ENCODE peak calls at places on chromosome 3, in eight cellular contexts. D is NCI-H1105; O is activated CD4-positive, alpha-beta memory T cell treated with anti-CD3 and anti-CD28 coated beads for 36 hours; X is stimulated activated CD8-positive, alpha-beta memory T cell treated with anti-CD3 and anti-CD28 coated beads, Interleukin-12 subunit alpha, Interleukin-12 subunit beta, amount 100 ng/mL, for 1 hour; Q is progenitor cell of endocrine pancreas; A is LoVo; K is M059J; R is germinal center. J is an unnamed sample.

GRCh38 chr3:30625541-30626438 is 19.4 kb downstream of the TGFBR2 start:
- DNase-seq in K (peak; percentile 95), A (peak; percentile 86), R (no peak), X (no peak), O (no peak), Q (no peak), D (no peak), J (peak; percentile 73)

GRCh38 chr3:38453075-38453913 is at the start of gene ACVR2B:
- DNase-seq in K (peak; percentile 62), D (peak; percentile 72), X (peak; percentile 46), A (peak; percentile 81), O (peak; percentile 82), R (peak; percentile 81), Q (peak; percentile 82), J (peak; percentile 78)

GRCh38 chr3:64627471-64628321 is 60.1 kb downstream of the ADAMTS9 start:
- DNase-seq in Q (no peak), D (no peak), O (no peak), X (no peak), R (no peak), K (no peak), A (peak; percentile 31), J (no peak)

GRCh38 chr3:144930431-144930830 is 958.8 kb downstream of the DIPK2A start:
- DNase-seq in A (no peak), K (no peak), R (no peak), Q (no peak), X (no peak), O (no peak), D (no peak), J (no peak)

GRCh38 chr3:1696654-1697275 is 401.9 kb upstream of the CNTN4 start:
- DNase-seq in K (no peak), A (no peak), O (no peak), R (no peak), Q (no peak), D (no peak), X (no peak), J (no peak)

GRCh38 chr3:100869787-100870186 is 123.4 kb downstream of the ABI3BP start:
- DNase-seq in X (no peak), R (no peak), Q (no peak), A (no peak), O (no peak), D (no peak), K (no peak), J (peak; percentile 83)

GRCh38 chr3:190321789-190322603 is at the start of gene CLDN1:
- DNase-seq in K (peak; percentile 76), D (peak; percentile 86), X (peak; percentile 49), A (peak; percentile 84), O (peak; percentile 73), R (peak; percentile 75), Q (peak; percentile 86), J (peak; percentile 74)

GRCh38 chr3:128931046-128931445 is 51.6 kb downstream of the ACAD9 start:
- DNase-seq in X (no peak), A (no peak), D (no peak), K (no peak), R (no peak), Q (no peak), O (no peak), J (no peak)

GRCh38 chr3:143822374-143822773 is 25.9 kb downstream of the SLC9A9 start:
- DNase-seq in R (no peak), X (no peak), A (no peak), K (no peak), O (no peak), D (no peak), Q (no peak), J (no peak)

GRCh38 chr3:46162975-46163550 is 45.0 kb downstream of the CCR1 start:
- DNase-seq in X (no peak), K (peak; percentile 89), D (no peak), R (no peak), A (peak; percentile 22), O (no peak), Q (no peak), J (no peak)

GRCh38 chr3:128301186-128302023 is 148.1 kb downstream of the EEFSEC start:
- DNase-seq in R (no peak), Q (no peak), X (no peak), O (no peak), K (no peak), D (no peak), A (no peak), J (no peak)

GRCh38 chr3:153809097-153809496 is 312.1 kb upstream of the ARHGEF26 start:
- DNase-seq in D (no peak), A (no peak), O (no peak), K (no peak), R (no peak), X (no peak), Q (no peak), J (no peak)

GRCh38 chr3:112334709-112335108 is 1.8 kb downstream of the CD200 start:
- DNase-seq in D (no peak), O (no peak), R (no peak), K (no peak), Q (no peak), A (no peak), X (no peak), J (peak; percentile 62)

GRCh38 chr3:63791974-63792373 is 27.1 kb upstream of the C3orf49 start:
- DNase-seq in K (peak; percentile 30), X (no peak), R (no peak), O (no peak), Q (no peak), A (no peak), D (no peak), J (peak; percentile 76)

GRCh38 chr3:102179321-102180290 is 255.2 kb upstream of the ZPLD1 start:
- DNase-seq in K (peak; percentile 35), O (no peak), A (no peak), X (no peak), D (no peak), R (no peak), Q (no peak), J (peak; percentile 37)

GRCh38 chr3:67461667-67462142 is 192.7 kb downstream of the SUCLG2 start:
- DNase-seq in D (no peak), Q (no peak), O (no peak), R (no peak), A (no peak), K (peak; percentile 7), X (no peak), J (peak; percentile 55)

GRCh38 chr3:32813180-32813579 is 4.6 kb upstream of the TRIM71 start:
- DNase-seq in K (no peak), D (no peak), X (no peak), O (no peak), A (no peak), Q (no peak), R (no peak), J (no peak)

GRCh38 chr3:107523361-107524213 is 825 bp downstream of the BBX start:
- DNase-seq in R (peak; percentile 58), A (peak; percentile 38), K (peak; percentile 72), D (peak; percentile 66), Q (peak; percentile 32), O (peak; percentile 64), X (peak; percentile 20), J (peak; percentile 56)

GRCh38 chr3:100069472-100069871 is 44.8 kb downstream of the FILIP1L start:
- DNase-seq in A (no peak), D (no peak), K (peak; percentile 60), O (no peak), X (no peak), R (no peak), Q (no peak), J (no peak)

GRCh38 chr3:18556503-18556902 is 131.4 kb upstream of the SATB1 start:
- DNase-seq in O (peak; percentile 92), X (peak; percentile 16), K (peak; percentile 70), R (no peak), Q (no peak), A (no peak), D (no peak), J (no peak)

GRCh38 chr3:60025071-60026055 is 975.5 kb upstream of the CFAP20DC start:
- DNase-seq in X (no peak), Q (no peak), D (no peak), O (no peak), R (no peak), K (peak; percentile 52), A (no peak), J (no peak)

GRCh38 chr3:31572605-31573459 is 40.1 kb downstream of the STT3B start:
- DNase-seq in K (no peak), X (no peak), D (no peak), R (peak; percentile 20), O (no peak), A (no peak), Q (no peak), J (no peak)

GRCh38 chr3:63654246-63654645 is 1.8 kb downstream of the SNTN start:
- DNase-seq in D (no peak), R (no peak), X (no peak), A (no peak), O (no peak), Q (no peak), K (peak; percentile 49), J (peak; percentile 7)

GRCh38 chr3:23740517-23741402 is 65.0 kb upstream of the UBE2E1 start:
- DNase-seq in Q (no peak), O (peak; percentile 74), K (peak; percentile 80), D (no peak), X (no peak), A (peak; percentile 91), R (no peak), J (peak; percentile 68)

GRCh38 chr3:167078070-167078622 is 302.0 kb downstream of the ZBBX start:
- DNase-seq in A (no peak), O (no peak), X (no peak), R (no peak), Q (no peak), K (peak; percentile 27), D (no peak), J (no peak)

GRCh38 chr3:25424238-25425013 is 3.6 kb upstream of the RARB start:
- DNase-seq in O (no peak), X (no peak), R (no peak), A (no peak), Q (no peak), K (no peak), D (no peak), J (no peak)

GRCh38 chr3:10496121-10496863 is 9.1 kb downstream of the ATP2B2 start:
- DNase-seq in A (no peak), Q (no peak), R (no peak), X (no peak), K (no peak), O (no peak), D (no peak), J (no peak)

GRCh38 chr3:171388537-171388936 is 71.7 kb downstream of the TNIK start:
- DNase-seq in A (no peak), K (no peak), R (no peak), D (no peak), Q (no peak), X (no peak), O (no peak), J (no peak)